ENCODE peak calls at places on chromosome 9, in four cellular contexts. One of them, this sample, is unnamed.
A peak's percentile ranks its signal among the peaks of the same experiment; 100 is the strongest.

GRCh38 chr9:134942421-134943119 is 24.9 kb upstream of the FCN1 start:
- DNase-seq in DND-41: no peak
- DNase-seq in neural progenitor cell: no peak
- DNase-seq in fibroblast of lung: peak; percentile 6
- DNase-seq in this sample: no peak

GRCh38 chr9:36415822-36416515 is 15.9 kb upstream of the RNF38 start:
- DNase-seq in fibroblast of lung: no peak
- DNase-seq in DND-41: no peak
- DNase-seq in neural progenitor cell: peak; percentile 34
- DNase-seq in this sample: no peak

GRCh38 chr9:98345011-98345410 is 89.6 kb upstream of the TBC1D2 start:
- DNase-seq in neural progenitor cell: no peak
- DNase-seq in fibroblast of lung: no peak
- DNase-seq in DND-41: no peak
- DNase-seq in this sample: no peak

GRCh38 chr9:69677931-69678330 is 5.8 kb upstream of the APBA1 start:
- DNase-seq in fibroblast of lung: no peak
- DNase-seq in neural progenitor cell: no peak
- DNase-seq in DND-41: no peak
- DNase-seq in this sample: no peak

GRCh38 chr9:97440160-97440559 is 28.3 kb downstream of the TDRD7 start:
- DNase-seq in fibroblast of lung: no peak
- DNase-seq in neural progenitor cell: peak; percentile 28
- DNase-seq in DND-41: no peak
- DNase-seq in this sample: no peak

GRCh38 chr9:5582835-5583195 is 46.1 kb upstream of the RIC1 start:
- DNase-seq in DND-41: no peak
- DNase-seq in fibroblast of lung: peak; percentile 81
- DNase-seq in neural progenitor cell: no peak
- DNase-seq in this sample: no peak

GRCh38 chr9:121499427-121500164 is at the start of gene GGTA1:
- DNase-seq in fibroblast of lung: peak; percentile 61
- DNase-seq in neural progenitor cell: peak; percentile 84
- DNase-seq in DND-41: no peak
- DNase-seq in this sample: no peak

GRCh38 chr9:109264865-109265532 is 55.9 kb downstream of the EPB41L4B start:
- DNase-seq in DND-41: no peak
- DNase-seq in neural progenitor cell: no peak
- DNase-seq in fibroblast of lung: peak; percentile 13
- DNase-seq in this sample: no peak

GRCh38 chr9:123364241-123364824 is 8.3 kb downstream of the CRB2 start:
- DNase-seq in neural progenitor cell: no peak
- DNase-seq in fibroblast of lung: peak; percentile 85
- DNase-seq in DND-41: no peak
- DNase-seq in this sample: no peak

GRCh38 chr9:19050637-19051591 is 1.7 kb downstream of the RRAGA start:
- DNase-seq in neural progenitor cell: no peak
- DNase-seq in fibroblast of lung: no peak
- DNase-seq in DND-41: no peak
- DNase-seq in this sample: peak; percentile 70

GRCh38 chr9:125538092-125538473 is 168.9 kb downstream of the MAPKAP1 start:
- DNase-seq in DND-41: no peak
- DNase-seq in fibroblast of lung: peak; percentile 95
- DNase-seq in neural progenitor cell: no peak
- DNase-seq in this sample: peak; percentile 84

GRCh38 chr9:77708416-77708815 is 60.3 kb upstream of the GNA14 start:
- DNase-seq in fibroblast of lung: peak; percentile 87
- DNase-seq in neural progenitor cell: no peak
- DNase-seq in DND-41: no peak
- DNase-seq in this sample: no peak

GRCh38 chr9:90078988-90079457 is 474.2 kb downstream of the GADD45G start:
- DNase-seq in fibroblast of lung: no peak
- DNase-seq in neural progenitor cell: no peak
- DNase-seq in DND-41: no peak
- DNase-seq in this sample: no peak

GRCh38 chr9:107274953-107275422 is 8.1 kb upstream of the RAD23B start:
- DNase-seq in neural progenitor cell: no peak
- DNase-seq in fibroblast of lung: peak; percentile 99
- DNase-seq in DND-41: no peak
- DNase-seq in this sample: peak; percentile 57

GRCh38 chr9:107275530-107275929 is 7.5 kb upstream of the RAD23B start:
- DNase-seq in DND-41: no peak
- DNase-seq in fibroblast of lung: no peak
- DNase-seq in neural progenitor cell: no peak
- DNase-seq in this sample: no peak

GRCh38 chr9:107276966-107277710 is 5.9 kb upstream of the RAD23B start:
- DNase-seq in neural progenitor cell: no peak
- DNase-seq in fibroblast of lung: peak; percentile 81
- DNase-seq in DND-41: no peak
- DNase-seq in this sample: no peak

GRCh38 chr9:107273634-107274033 is 9.4 kb upstream of the RAD23B start:
- DNase-seq in fibroblast of lung: no peak
- DNase-seq in DND-41: no peak
- DNase-seq in neural progenitor cell: no peak
- DNase-seq in this sample: no peak

DNA sequence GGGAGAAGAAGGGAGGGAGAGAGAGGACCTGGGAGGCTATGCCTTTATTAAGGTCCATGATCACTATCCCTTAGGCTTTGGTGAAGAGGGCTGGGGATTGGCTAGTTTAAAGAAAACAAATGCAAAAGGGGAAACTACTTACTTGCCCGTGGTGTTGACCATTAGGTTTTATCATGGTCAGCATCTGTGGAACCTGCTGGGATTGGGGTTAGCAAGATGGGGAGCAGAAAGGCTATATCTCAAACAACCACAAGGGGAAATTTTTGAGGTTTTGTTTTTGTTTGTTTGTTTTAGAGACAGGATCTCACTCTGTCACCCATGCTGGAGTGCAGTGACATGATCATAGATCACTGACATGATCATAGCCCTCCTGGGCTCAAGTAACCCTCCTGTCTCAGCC is 9.0 kb upstream of the RAD23B start:
- DNase-seq in DND-41: no peak
- DNase-seq in neural progenitor cell: no peak
- DNase-seq in fibroblast of lung: no peak
- DNase-seq in this sample: no peak
- H3K9ac ChIP-seq in DND-41: no peak overlapping the region
- H3K9ac ChIP-seq in neural progenitor cell: no peak overlapping the region
- H3K9ac ChIP-seq in fibroblast of lung: no peak overlapping the region
- H3K9ac ChIP-seq in this sample: no peak overlapping the region

DNA sequence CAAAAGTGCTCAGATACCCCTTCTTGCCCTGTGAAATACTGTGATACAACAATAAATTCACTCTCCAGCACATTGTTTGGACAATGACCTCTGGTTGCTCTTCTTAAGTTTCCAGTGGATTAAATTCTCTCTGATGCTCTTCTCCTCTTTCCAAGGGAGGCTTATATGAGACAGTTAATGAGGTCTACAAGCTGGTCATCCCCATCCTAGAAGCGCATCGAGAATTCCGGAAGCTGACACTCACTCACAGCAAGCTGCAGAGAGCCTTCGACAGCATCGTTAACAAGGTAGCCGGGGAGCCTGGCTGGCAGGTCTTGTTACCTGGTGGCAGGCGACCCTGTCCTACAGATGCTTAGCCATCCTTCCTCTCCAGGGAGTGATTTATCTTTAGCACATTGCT is 226.5 kb downstream of the DOCK8 start:
- DNase-seq in DND-41: no peak
- DNase-seq in neural progenitor cell: no peak
- DNase-seq in fibroblast of lung: no peak
- DNase-seq in this sample: no peak
- H3K27me3 ChIP-seq in DND-41: no peaks in the 10 kb centered on the region
- H3K27me3 ChIP-seq in neural progenitor cell: no peaks in the 10 kb centered on the region
- H3K27me3 ChIP-seq in fibroblast of lung: peaks cover 2% of the 10 kb centered on the region
- H3K27me3 ChIP-seq in this sample: no peaks in the 10 kb centered on the region

GRCh38 chr9:136860529-136860928 is 5.6 kb downstream of the EDF1 start:
- DNase-seq in DND-41: no peak
- DNase-seq in fibroblast of lung: no peak
- DNase-seq in neural progenitor cell: no peak
- DNase-seq in this sample: no peak
- H4K20me1 ChIP-seq in DND-41: peaks cover 27% of the 10 kb centered on the region
- H4K20me1 ChIP-seq in fibroblast of lung: no peaks in the 10 kb centered on the region
- H4K20me1 ChIP-seq in neural progenitor cell: peaks cover 34% of the 10 kb centered on the region
- H4K20me1 ChIP-seq in this sample: peaks cover 7% of the 10 kb centered on the region

GRCh38 chr9:100474082-100474949 is 1.4 kb downstream of the TMEFF1 start:
- DNase-seq in DND-41: no peak
- DNase-seq in neural progenitor cell: peak; percentile 85
- DNase-seq in fibroblast of lung: no peak
- DNase-seq in this sample: no peak
- H3K9ac ChIP-seq in DND-41: no peak overlapping the region
- H3K9ac ChIP-seq in neural progenitor cell: peak overlapping the region; percentile 97
- H3K9ac ChIP-seq in fibroblast of lung: no peak overlapping the region
- H3K9ac ChIP-seq in this sample: peak overlapping the region; percentile 58